ENCODE peak calls at places on chromosomes 2 and 18, in ten cellular contexts. X is heart left ventricle; E is cardiac fibroblast; A is CD8-positive, alpha-beta T cell; O is stomach; C is gastrocnemius medialis; T is mammary epithelial cell; I is bronchial epithelial cell; P is BE2C; H is A549. U is an unnamed sample.

GRCh38 chr18:37476182-37476581 is 89.4 kb downstream of the CELF4 start:
- DNase-seq in O (no peak), T (peak; percentile 9), E (peak; percentile 38), X (no peak), P (peak; percentile 31), A (no peak), C (no peak), H (peak; percentile 24), I (peak; percentile 12), U (peak; percentile 16)

GRCh38 chr2:80326214-80326613 is 21.7 kb upstream of the LRRTM1 start:
- DNase-seq in O (no peak), P (peak; percentile 45), H (peak; percentile 13), T (no peak), I (peak; percentile 43), E (peak; percentile 49), A (no peak), C (no peak), X (peak; percentile 37), U (peak; percentile 25)

GRCh38 chr2:105612049-105612448 is 132.7 kb upstream of the NCK2 start:
- DNase-seq in E (peak; percentile 15), C (no peak), I (no peak), O (no peak), A (no peak), P (no peak), H (no peak), T (no peak), X (no peak), U (no peak)

GRCh38 chr2:2057125-2057721 is 273.9 kb downstream of the MYT1L start:
- DNase-seq in A (peak; percentile 5), I (peak; percentile 32), C (peak; percentile 61), H (peak; percentile 31), T (no peak), E (peak; percentile 29), P (peak; percentile 96), O (peak; percentile 33), X (peak; percentile 88), U (no peak)

GRCh38 chr18:49656098-49656591 is 94.3 kb downstream of the LIPG start:
- DNase-seq in A (no peak), P (no peak), I (peak; percentile 86), T (peak; percentile 99), E (no peak), O (no peak), C (no peak), H (peak; percentile 11), X (no peak), U (peak; percentile 81)

GRCh38 chr2:50449306-50449705 is 582.6 kb downstream of the NRXN1 start:
- DNase-seq in C (no peak), O (no peak), H (no peak), T (peak; percentile 20), I (peak; percentile 74), A (no peak), E (no peak), P (no peak), X (no peak), U (no peak)

GRCh38 chr2:206202446-206202845 is 42.8 kb downstream of the EEF1B2 start:
- DNase-seq in P (no peak), T (no peak), E (no peak), X (no peak), I (no peak), H (no peak), O (no peak), C (no peak), A (no peak), U (no peak)

GRCh38 chr2:231396058-231396821 is 730 bp downstream of the B3GNT7 start:
- DNase-seq in C (no peak), A (no peak), E (no peak), T (no peak), X (no peak), I (no peak), O (no peak), P (no peak), H (no peak), U (no peak)

GRCh38 chr2:185147361-185147760 is 549.0 kb downstream of the ZNF804A start:
- DNase-seq in H (no peak), X (no peak), I (no peak), E (no peak), P (no peak), C (no peak), T (no peak), A (no peak), O (no peak), U (no peak)

GRCh38 chr2:219641390-219642063 is 14.1 kb downstream of the SLC4A3 start:
- DNase-seq in T (no peak), I (no peak), H (no peak), A (no peak), E (no peak), P (no peak), O (no peak), X (no peak), C (no peak), U (no peak)

GRCh38 chr2:158457826-158458616 is 1.3 kb downstream of the PKP4 start:
- DNase-seq in T (peak; percentile 77), A (peak; percentile 26), E (peak; percentile 60), C (peak; percentile 37), I (peak; percentile 41), H (peak; percentile 85), P (peak; percentile 54), O (peak; percentile 90), X (peak; percentile 77), U (peak; percentile 59)
- TF ChIP-seq CTCF in T (peak; percentile 39), A (peak; percentile 30), E (peak; percentile 1), C (peak; percentile 49), I (peak; percentile 42), H (no peak), P (peak; percentile 2), O (peak; percentile 49), X (peak; percentile 29), U (peak; percentile 22)

GRCh38 chr2:175003875-175004729 is 1.1 kb downstream of the CHN1 start:
- DNase-seq in I (no peak), A (no peak), P (no peak), E (peak; percentile 14), H (peak; percentile 47), X (no peak), C (no peak), O (no peak), T (no peak), U (peak; percentile 11)

GRCh38 chr2:175004730-175004979 is 526 bp downstream of the CHN1 start:
- DNase-seq in H (no peak), C (no peak), O (no peak), X (no peak), P (peak; percentile 43), I (no peak), A (no peak), T (no peak), E (no peak), U (no peak)

GRCh38 chr2:175001546-175001945 is 3.6 kb downstream of the CHN1 start:
- DNase-seq in A (no peak), H (no peak), T (no peak), X (no peak), P (no peak), C (no peak), O (no peak), I (no peak), E (no peak), U (no peak)

GRCh38 chr2:175004980-175005832 is at the start of gene CHN1:
- DNase-seq in A (peak; percentile 39), C (peak; percentile 27), I (no peak), E (peak; percentile 60), X (peak; percentile 92), T (peak; percentile 59), H (peak; percentile 87), P (peak; percentile 93), O (peak; percentile 49), U (peak; percentile 78)

GRCh38 chr2:175002547-175003274 is 2.5 kb downstream of the CHN1 start:
- DNase-seq in C (no peak), T (no peak), E (no peak), H (no peak), X (no peak), O (no peak), A (no peak), P (no peak), I (no peak), U (no peak)
- H3K4me3 ChIP-seq in C (no peak overlapping the region), T (no peak overlapping the region), E (no peak overlapping the region), H (no peak overlapping the region), X (no peak overlapping the region), O (no peak overlapping the region), A (no peak overlapping the region), P (peak overlapping the region; percentile 65), I (no peak overlapping the region), U (no peak overlapping the region)

GRCh38 chr2:9162841-9163240 is 43.8 kb upstream of the ASAP2 start:
- DNase-seq in O (no peak), I (peak; percentile 46), T (peak; percentile 30), H (no peak), X (no peak), A (no peak), P (no peak), E (no peak), C (no peak), U (no peak)

GRCh38 chr2:9164112-9164608 is 42.5 kb upstream of the ASAP2 start:
- DNase-seq in P (no peak), H (no peak), C (no peak), E (peak; percentile 53), A (no peak), I (peak; percentile 45), T (peak; percentile 58), X (no peak), O (no peak), U (no peak)

GRCh38 chr2:9158786-9159779 is 47.5 kb upstream of the ASAP2 start:
- DNase-seq in A (no peak), O (no peak), I (peak; percentile 93), P (no peak), T (peak; percentile 44), E (no peak), H (no peak), C (no peak), X (no peak), U (no peak)

GRCh38 chr2:9163306-9164111 is 43.1 kb upstream of the ASAP2 start:
- DNase-seq in E (peak; percentile 54), X (no peak), C (no peak), T (peak; percentile 62), A (no peak), O (no peak), P (no peak), H (no peak), I (peak; percentile 54), U (no peak)

DNA sequence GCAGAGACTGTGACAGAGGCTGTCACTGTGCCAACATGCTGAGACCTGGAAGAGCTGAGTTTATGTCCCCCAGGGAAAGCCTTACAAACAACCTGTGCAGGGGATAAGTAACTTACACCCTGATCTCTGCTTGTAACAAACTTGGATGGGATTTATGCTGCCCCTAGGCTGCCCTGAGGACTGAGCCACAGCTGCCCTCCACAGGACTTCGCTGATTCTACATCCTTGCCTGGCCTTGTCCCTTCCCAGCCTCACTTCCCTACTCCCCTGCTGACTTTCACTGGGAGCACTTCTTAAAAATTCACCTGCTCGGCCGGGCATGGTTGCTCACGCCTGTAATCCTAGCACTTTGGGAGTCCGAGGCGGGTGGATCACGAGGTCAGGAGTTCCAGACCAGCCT is 45.9 kb upstream of the ASAP2 start:
- DNase-seq in P (no peak), O (no peak), T (no peak), E (no peak), I (no peak), C (no peak), A (no peak), H (no peak), X (no peak), U (no peak)
- TF ChIP-seq CTCF in P (no peak), O (no peak), T (no peak), E (no peak), I (no peak), C (no peak), A (no peak), H (no peak), X (no peak), U (no peak)

DNA sequence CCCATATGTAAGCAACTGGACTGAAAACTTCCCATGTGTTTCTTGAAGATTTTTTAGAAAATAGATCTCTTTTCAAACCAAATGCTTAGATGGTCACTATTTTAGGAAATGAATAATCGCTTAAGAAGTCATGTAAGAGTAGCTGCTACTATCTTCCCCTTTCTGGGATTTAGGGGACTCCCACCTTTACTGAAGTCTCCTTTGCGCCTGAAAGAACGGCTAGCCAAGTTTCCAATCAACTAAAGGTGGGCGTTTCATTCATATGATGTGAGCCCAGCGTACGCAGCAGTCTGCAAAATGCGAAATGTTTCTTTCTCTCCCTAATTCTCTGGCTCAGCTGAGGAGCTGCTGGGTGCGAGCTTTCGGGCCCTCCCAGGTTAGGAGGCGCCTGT is 1.1 kb downstream of the DIPK1C start:
- DNase-seq in X (no peak), H (no peak), A (no peak), P (no peak), C (no peak), O (no peak), T (no peak), I (no peak), E (no peak), U (no peak)
- H3K4me3 ChIP-seq in X (peak overlapping the region; percentile 64), H (no peak overlapping the region), A (peak overlapping the region; percentile 37), P (no peak overlapping the region), C (peak overlapping the region; percentile 42), O (peak overlapping the region; percentile 39), T (no peak overlapping the region), I (no peak overlapping the region), E (no peak overlapping the region), U (no peak overlapping the region)